ENCODE peak calls at places on chromosomes 5 and 9, in four cellular contexts. N is tibial artery, L is spleen, S is keratinocyte. X is an unnamed sample. For H3K4me1 and H3K27me3, the result is how much of the 10 kb centered on the place peaks cover.

GRCh38 chr5:39547548-39548154 is 122.9 kb upstream of the DAB2 start:
- DNase-seq in N (no peak), L (no peak), S (no peak), X (no peak)

GRCh38 chr9:120323125-120323524 is 256.8 kb downstream of the CDK5RAP2 start:
- DNase-seq in N (no peak), L (no peak), S (no peak), X (no peak)

GRCh38 chr9:27441741-27442070 is 82.4 kb upstream of the IFNK start:
- DNase-seq in N (no peak), L (no peak), S (no peak), X (no peak)

GRCh38 chr9:123887837-123888236 is 42.1 kb downstream of the DENND1A start:
- DNase-seq in N (no peak), L (no peak), S (no peak), X (no peak)

GRCh38 chr5:113119271-113119924 is 142.8 kb downstream of the DCP2 start:
- DNase-seq in N (peak), L (no peak), S (no peak), X (peak)

GRCh38 chr5:132086277-132086794 is 12.7 kb downstream of the CSF2 start:
- DNase-seq in N (peak), L (peak), S (peak), X (peak)

GRCh38 chr9:127451681-127452480 is 571 bp downstream of the LRSAM1 start:
- DNase-seq in N (no peak), L (peak), S (peak), X (peak)

GRCh38 chr9:86077286-86077685 is 22.1 kb downstream of the GOLM1 start:
- DNase-seq in N (no peak), L (no peak), S (no peak), X (no peak)

GRCh38 chr5:54867310-54867944 is 118.0 kb downstream of the ESM1 start:
- DNase-seq in N (no peak), L (no peak), S (no peak), X (no peak)

GRCh38 chr9:135359764-135360163 is 119.8 kb upstream of the PPP1R26 start:
- DNase-seq in N (no peak), L (no peak), S (no peak), X (no peak)

GRCh38 chr5:55324815-55325418 is 17.1 kb downstream of the MTREX start:
- DNase-seq in N (no peak), L (no peak), S (no peak), X (no peak)

GRCh38 chr5:30856242-30856641 is 337.2 kb upstream of the CDH6 start:
- DNase-seq in N (no peak), L (no peak), S (no peak), X (no peak)

GRCh38 chr9:106962615-106963363 is 99.8 kb downstream of the ZNF462 start:
- DNase-seq in N (no peak), L (no peak), S (no peak), X (peak)

GRCh38 chr9:133876144-133876543 is 116.0 kb downstream of the VAV2 start:
- DNase-seq in N (no peak), L (no peak), S (peak), X (no peak)

GRCh38 chr9:86288501-86288900 is 6.2 kb upstream of the ISCA1 start:
- DNase-seq in N (no peak), L (no peak), S (no peak), X (no peak)

GRCh38 chr5:142286111-142286510 is 38.7 kb downstream of the SPRY4 start:
- DNase-seq in N (no peak), L (no peak), S (no peak), X (no peak)

GRCh38 chr5:74477761-74478160 is 162.8 kb downstream of the ENC1 start:
- DNase-seq in N (no peak), L (no peak), S (no peak), X (no peak)

GRCh38 chr5:72079288-72079687 is 28.0 kb upstream of the MAP1B start:
- DNase-seq in N (no peak), L (no peak), S (no peak), X (peak)

GRCh38 chr5:55691265-55692105 is 20.6 kb downstream of the SLC38A9 start:
- DNase-seq in N (no peak), L (no peak), S (no peak), X (no peak)

GRCh38 chr9:127162046-127162445 is 39.6 kb upstream of the ANGPTL2 start:
- DNase-seq in N (no peak), L (no peak), S (no peak), X (no peak)

GRCh38 chr9:35652829-35653209 is 2.1 kb upstream of the SIT1 start:
- DNase-seq in N (no peak), L (no peak), S (no peak), X (no peak)

GRCh38 chr9:11038956-11039355 is 426.2 kb upstream of the PTPRD start:
- DNase-seq in N (no peak), L (no peak), S (no peak), X (no peak)

GRCh38 chr5:109863752-109864151 is 174.0 kb downstream of the MAN2A1 start:
- DNase-seq in N (no peak), L (no peak), S (no peak), X (no peak)

GRCh38 chr9:134408939-134409737 is 82.9 kb downstream of the RXRA start:
- DNase-seq in N (no peak), L (peak), S (no peak), X (no peak)

GRCh38 chr9:15289590-15289989 is 17.4 kb downstream of the TTC39B start:
- DNase-seq in N (no peak), L (no peak), S (no peak), X (no peak)

GRCh38 chr5:95728494-95729114 is 2.5 kb upstream of the RHOBTB3 start:
- DNase-seq in N (no peak), L (no peak), S (no peak), X (no peak)

GRCh38 chr9:72280913-72281500 is 84.0 kb downstream of the ZFAND5 start:
- DNase-seq in N (peak), L (peak), S (no peak), X (peak)

GRCh38 chr9:114037249-114037648 is 40.9 kb downstream of the AMBP start:
- DNase-seq in N (no peak), L (peak), S (no peak), X (no peak)

GRCh38 chr5:111748304-111748763 is 8.7 kb downstream of the NREP start:
- DNase-seq in N (no peak), L (no peak), S (no peak), X (no peak)

GRCh38 chr9:91101598-91102168 is 260.0 kb downstream of the AUH start:
- DNase-seq in N (no peak), L (peak), S (no peak), X (no peak)

GRCh38 chr5:56139978-56140562 is 93.1 kb downstream of the ANKRD55 start:
- DNase-seq in N (no peak), L (no peak), S (no peak), X (no peak)

GRCh38 chr5:143459433-143459832 is 55.9 kb upstream of the NR3C1 start:
- DNase-seq in N (no peak), L (no peak), S (no peak), X (no peak)

GRCh38 chr5:179193746-179194145 is 133.6 kb downstream of the ZNF354C start:
- DNase-seq in N (no peak), L (no peak), S (no peak), X (peak)

GRCh38 chr9:94919376-94920098 is 193.0 kb downstream of the AOPEP start:
- DNase-seq in N (no peak), L (no peak), S (peak), X (peak)

GRCh38 chr9:136629879-136630661 is 32.6 kb upstream of the EGFL7 start:
- DNase-seq in N (no peak), L (peak), S (no peak), X (peak)
- TF ChIP-seq CTCF in N (peak), L (peak), S (peak), X (peak)

DNA sequence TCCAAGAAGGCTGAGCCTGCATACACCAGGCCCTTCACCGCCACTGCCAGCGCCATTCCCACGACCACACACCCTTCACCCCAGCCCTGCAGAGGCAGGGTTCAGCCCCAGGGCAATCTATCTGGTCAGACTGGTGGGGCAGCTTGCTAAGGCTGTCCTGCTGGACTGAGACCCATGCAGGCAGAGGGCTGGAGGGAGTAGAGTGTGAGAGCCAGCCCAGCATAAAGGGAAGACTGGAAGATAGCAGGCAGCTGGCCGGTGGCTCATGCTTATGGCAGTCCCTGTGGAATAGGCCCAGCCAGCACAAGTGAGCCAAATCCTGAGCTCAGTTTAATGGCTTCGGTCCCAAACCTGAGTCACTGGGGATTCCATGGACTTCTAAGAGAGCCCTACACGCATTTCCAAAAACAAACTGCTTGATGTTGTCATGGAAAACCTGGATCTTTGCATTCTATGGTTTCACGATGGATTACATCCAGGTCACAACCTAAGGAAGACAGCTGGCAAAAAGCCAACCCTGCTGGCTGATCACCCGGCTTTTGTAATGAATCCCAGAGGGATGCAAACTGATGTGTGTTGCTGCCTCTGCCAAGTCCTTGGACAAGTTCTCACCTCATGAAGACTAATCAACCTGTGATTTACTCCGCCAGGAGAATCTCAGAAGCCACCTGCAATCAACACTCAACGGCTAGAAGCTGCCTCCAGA is 143.7 kb downstream of the LHFPL2 start:
- DNase-seq in N (peak), L (no peak), S (peak), X (peak)
- H3K4me1 ChIP-seq in N (half or more), L (under half), S (under half), X (half or more)

GRCh38 chr5:2750026-2750757 is 1.3 kb downstream of the IRX2 start:
- DNase-seq in N (no peak), L (no peak), S (no peak), X (no peak)
- H3K27me3 ChIP-seq in N (under half), L (half or more), S (under half), X (under half)

DNA sequence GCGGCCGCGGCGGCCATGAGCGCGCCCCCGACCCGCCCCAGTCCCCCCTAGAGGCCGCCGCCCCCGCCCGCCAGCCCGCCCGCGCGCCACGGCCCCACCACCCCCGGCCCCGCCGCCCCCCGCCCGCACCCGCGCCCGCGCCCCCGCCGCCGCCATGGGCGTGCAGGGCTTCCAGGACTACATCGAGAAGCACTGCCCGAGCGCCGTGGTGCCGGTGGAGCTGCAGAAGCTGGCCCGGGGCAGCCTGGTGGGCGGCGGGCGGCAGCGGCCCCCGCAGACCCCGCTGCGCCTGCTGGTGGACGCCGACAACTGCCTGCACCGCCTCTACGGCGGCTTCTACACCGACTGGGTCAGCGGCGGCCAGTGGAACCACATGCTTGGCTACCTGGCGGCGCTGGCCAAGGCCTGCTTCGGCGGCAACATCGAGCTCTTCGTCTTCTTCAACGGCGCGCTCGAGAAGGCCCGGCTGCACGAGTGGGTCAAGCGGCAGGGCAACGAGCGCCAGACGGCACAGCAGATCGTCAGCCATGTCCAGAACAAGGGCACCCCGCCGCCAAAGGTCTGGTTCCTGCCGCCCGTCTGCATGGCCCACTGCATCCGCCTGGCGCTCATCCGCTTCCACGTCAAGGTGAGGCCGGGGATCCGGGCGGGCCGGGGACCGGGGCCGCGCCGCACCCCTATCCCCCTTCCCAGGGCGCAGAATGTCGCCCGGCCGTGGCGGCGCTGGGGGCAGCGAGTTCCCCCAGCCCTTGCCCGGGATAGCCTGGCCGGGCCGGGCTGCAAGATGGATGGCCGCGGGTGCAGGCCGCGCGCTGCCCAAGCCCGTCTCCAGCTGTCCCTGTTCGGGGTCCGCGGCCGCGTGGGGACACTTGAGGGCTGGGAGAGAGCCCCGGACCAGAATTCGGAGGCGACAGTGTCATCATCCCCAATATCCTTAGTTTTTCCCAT is 551 bp downstream of the FAM120A start:
- DNase-seq in N (peak), L (peak), S (no peak), X (peak)
- TF ChIP-seq CTCF in N (peak), L (no peak), S (peak), X (no peak)

DNA sequence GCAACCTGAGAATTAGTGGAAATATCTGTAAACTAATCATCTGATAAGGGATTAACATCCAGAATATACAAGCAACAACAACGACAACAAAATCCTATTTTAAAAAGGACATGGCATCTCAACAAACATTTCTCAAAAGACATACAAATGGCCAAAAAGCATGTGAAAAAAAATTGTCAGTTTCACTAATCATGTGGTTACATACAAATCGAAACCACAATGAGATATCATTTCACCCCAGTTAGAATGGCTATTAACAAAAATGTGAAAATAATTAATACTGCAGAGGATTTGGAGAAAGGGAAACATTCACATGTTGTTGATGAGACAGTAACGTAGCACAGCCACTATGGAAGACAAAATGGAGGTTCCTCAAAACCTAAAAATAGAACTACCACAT is 69.6 kb downstream of the ERP44 start:
- DNase-seq in N (no peak), L (no peak), S (no peak), X (no peak)
- H3K4me1 ChIP-seq in N (under half), L (under half), S (under half), X (under half)

DNA sequence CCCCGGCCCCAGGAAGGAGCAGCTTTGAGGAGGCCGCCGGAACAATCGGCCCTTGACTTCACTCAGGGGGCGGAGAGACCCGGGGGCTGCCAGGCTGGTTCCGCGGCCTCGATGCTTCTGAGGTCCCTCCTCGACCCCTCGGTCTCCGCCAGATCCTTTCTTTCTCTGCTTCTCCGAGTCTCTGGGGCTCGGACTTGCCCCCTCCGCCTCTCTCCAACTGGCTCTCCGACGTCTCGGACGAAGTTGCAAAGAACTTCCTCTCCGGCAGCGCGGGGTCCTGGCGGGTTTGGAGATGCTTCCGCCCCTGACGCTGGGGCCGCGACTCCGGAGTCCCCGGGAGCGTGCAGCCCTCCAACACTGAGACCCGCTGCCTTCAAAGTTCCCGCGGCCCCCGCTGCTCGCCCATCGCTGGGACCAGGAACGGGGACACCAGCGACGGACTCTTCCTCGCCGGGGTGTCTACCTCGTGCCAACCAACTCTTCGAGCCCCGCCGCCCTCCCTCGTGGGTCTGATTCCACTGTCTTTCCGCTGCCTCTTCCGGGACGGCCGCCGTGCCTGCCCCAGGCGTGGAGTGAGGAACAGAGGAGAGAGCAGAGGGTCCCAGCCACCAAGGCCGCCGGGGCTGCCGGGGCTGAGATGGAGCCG is 7.0 kb downstream of the PAX5 start:
- DNase-seq in N (no peak), L (peak), S (no peak), X (no peak)
- H3K27me3 ChIP-seq in N (under half), L (half or more), S (half or more), X (half or more)

DNA sequence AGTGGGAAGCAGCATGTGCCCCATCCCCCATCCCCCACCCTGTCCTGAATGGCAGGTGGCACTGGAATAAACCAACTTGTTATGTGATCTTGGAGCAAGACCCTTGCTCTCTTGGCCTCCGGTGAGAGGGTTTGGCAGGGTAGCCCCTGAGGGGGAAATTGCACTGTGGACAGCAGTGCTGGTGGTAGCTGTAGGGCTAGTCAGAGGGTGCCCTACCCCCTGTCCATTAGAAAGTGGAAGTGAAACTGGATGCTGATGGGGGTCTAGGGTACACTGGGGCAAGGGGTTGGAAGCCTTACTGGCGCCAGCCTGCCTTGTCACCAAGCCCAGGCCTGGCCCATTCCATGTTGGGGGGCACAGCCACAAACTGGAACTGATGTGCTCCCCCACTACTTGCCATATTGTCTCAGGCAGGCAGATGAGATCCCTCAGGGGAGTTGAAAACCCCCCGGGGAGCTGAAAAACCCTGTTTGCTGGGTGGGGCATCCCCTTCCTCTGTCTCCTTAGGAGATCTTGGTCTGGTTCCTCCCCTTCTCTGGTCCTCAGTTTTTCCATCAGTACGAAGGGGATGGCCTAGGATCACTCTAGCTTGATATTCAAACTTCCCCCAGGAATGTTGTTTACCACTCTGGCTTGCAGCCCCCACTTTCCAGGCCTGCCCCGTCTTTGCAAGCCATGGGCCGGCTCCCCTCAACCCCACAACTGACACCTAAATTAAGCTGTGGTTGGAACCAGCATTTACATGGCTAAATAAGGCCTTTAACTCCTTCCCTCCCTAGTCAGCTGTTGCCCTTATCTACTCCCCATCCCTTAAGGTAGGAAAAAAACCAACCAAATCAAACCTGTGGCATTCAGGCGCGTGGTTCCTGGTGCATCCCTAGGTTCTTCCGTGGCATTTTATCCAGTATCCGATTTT is 14.4 kb upstream of the SYNPO start:
- DNase-seq in N (no peak), L (no peak), S (no peak), X (peak)
- TF ChIP-seq CTCF in N (no peak), L (no peak), S (no peak), X (no peak)

X was measured in heart left ventricle.